ENCODE peak calls at places on chromosomes 1 and 21, in four cellular contexts. One of them, this sample, is unnamed.

GRCh38 chr1:242854466-242854865 is 330.0 kb upstream of the PLD5 start:
- DNase-seq in Caki2: no peak
- DNase-seq in central memory CD4-positive, alpha-beta T cell: no peak
- DNase-seq in progenitor cell of endocrine pancreas: no peak
- DNase-seq in this sample: no peak

GRCh38 chr1:54356680-54357147 is 49.5 kb downstream of the SSBP3 start:
- DNase-seq in Caki2: no peak
- DNase-seq in central memory CD4-positive, alpha-beta T cell: peak; percentile 51
- DNase-seq in progenitor cell of endocrine pancreas: no peak
- DNase-seq in this sample: no peak

GRCh38 chr21:44498965-44499560 is 40.9 kb downstream of the KRTAP10-1 start:
- DNase-seq in Caki2: no peak
- DNase-seq in central memory CD4-positive, alpha-beta T cell: no peak
- DNase-seq in progenitor cell of endocrine pancreas: no peak
- DNase-seq in this sample: no peak

GRCh38 chr21:16775056-16775455 is 737.8 kb upstream of the CXADR start:
- DNase-seq in central memory CD4-positive, alpha-beta T cell: no peak
- DNase-seq in progenitor cell of endocrine pancreas: no peak
- DNase-seq in Caki2: no peak
- DNase-seq in this sample: no peak

GRCh38 chr1:2523891-2524609 is 2.3 kb downstream of the PANK4 start:
- DNase-seq in central memory CD4-positive, alpha-beta T cell: peak; percentile 70
- DNase-seq in progenitor cell of endocrine pancreas: no peak
- DNase-seq in Caki2: no peak
- DNase-seq in this sample: no peak

GRCh38 chr21:45875416-45875760 is 106.2 kb upstream of the COL6A1 start:
- DNase-seq in Caki2: no peak
- DNase-seq in progenitor cell of endocrine pancreas: no peak
- DNase-seq in central memory CD4-positive, alpha-beta T cell: no peak
- DNase-seq in this sample: no peak

GRCh38 chr1:209074575-209075250 is 508.8 kb upstream of the CAMK1G start:
- DNase-seq in central memory CD4-positive, alpha-beta T cell: no peak
- DNase-seq in progenitor cell of endocrine pancreas: no peak
- DNase-seq in Caki2: no peak
- DNase-seq in this sample: no peak

GRCh38 chr1:204544321-204544720 is 28.1 kb downstream of the MDM4 start:
- DNase-seq in progenitor cell of endocrine pancreas: no peak
- DNase-seq in Caki2: peak; percentile 16
- DNase-seq in central memory CD4-positive, alpha-beta T cell: peak; percentile 65
- DNase-seq in this sample: no peak

GRCh38 chr1:48532976-48533375 is 61.0 kb upstream of the SPATA6 start:
- DNase-seq in Caki2: no peak
- DNase-seq in central memory CD4-positive, alpha-beta T cell: no peak
- DNase-seq in progenitor cell of endocrine pancreas: no peak
- DNase-seq in this sample: no peak

GRCh38 chr1:85583355-85584263 is 3.0 kb downstream of the CCN1 start:
- DNase-seq in central memory CD4-positive, alpha-beta T cell: no peak
- DNase-seq in progenitor cell of endocrine pancreas: no peak
- DNase-seq in Caki2: no peak
- DNase-seq in this sample: no peak

GRCh38 chr1:156845055-156845952 is 13.6 kb downstream of the INSRR start:
- DNase-seq in central memory CD4-positive, alpha-beta T cell: peak; percentile 23
- DNase-seq in progenitor cell of endocrine pancreas: no peak
- DNase-seq in Caki2: no peak
- DNase-seq in this sample: no peak

GRCh38 chr1:38121231-38121680 is 74.7 kb upstream of the POU3F1 start:
- DNase-seq in Caki2: no peak
- DNase-seq in progenitor cell of endocrine pancreas: no peak
- DNase-seq in central memory CD4-positive, alpha-beta T cell: no peak
- DNase-seq in this sample: no peak

GRCh38 chr1:53371851-53372250 is 44.0 kb upstream of the LRP8 start:
- DNase-seq in progenitor cell of endocrine pancreas: no peak
- DNase-seq in Caki2: no peak
- DNase-seq in central memory CD4-positive, alpha-beta T cell: no peak
- DNase-seq in this sample: no peak

GRCh38 chr1:106651028-106651752 is 405.3 kb upstream of the PRMT6 start:
- DNase-seq in Caki2: no peak
- DNase-seq in progenitor cell of endocrine pancreas: no peak
- DNase-seq in central memory CD4-positive, alpha-beta T cell: no peak
- DNase-seq in this sample: no peak